ENCODE peak calls at places on chromosomes 11 and 22, in seven cellular contexts. Z, U, Q, M, L, D and Y are unnamed samples.

GRCh38 chr11:99148352-99148751 is 127.6 kb downstream of the CNTN5 start:
- DNase-seq in Z (peak), U (no peak), Q (no peak), M (no peak), L (no peak), D (no peak), Y (no peak)

GRCh38 chr11:116543099-116543498 is 229.7 kb downstream of the BUD13 start:
- DNase-seq in Z (no peak), U (no peak), Q (no peak), M (no peak), L (no peak), D (no peak), Y (no peak)

GRCh38 chr11:74257934-74258553 is 53.4 kb downstream of the P4HA3 start:
- DNase-seq in Z (peak), U (peak), Q (no peak), M (peak), L (no peak), D (no peak), Y (no peak)

GRCh38 chr22:33328789-33329296 is 270.7 kb upstream of the SYN3 start:
- DNase-seq in Z (peak), U (no peak), Q (no peak), M (no peak), L (no peak), D (no peak), Y (peak)

GRCh38 chr11:111659201-111659600 is 57.0 kb downstream of the SIK2 start:
- DNase-seq in Z (no peak), U (no peak), Q (no peak), M (no peak), L (no peak), D (no peak), Y (no peak)

GRCh38 chr11:70323811-70324210 is 53.3 kb downstream of the PPFIA1 start:
- DNase-seq in Z (peak), U (no peak), Q (no peak), M (no peak), L (no peak), D (no peak), Y (no peak)

GRCh38 chr11:65013130-65013691 is 749 bp upstream of the ARL2 start:
- DNase-seq in Z (peak), U (peak), Q (peak), M (peak), L (no peak), D (peak), Y (peak)

GRCh38 chr11:113721462-113722066 is 15.5 kb upstream of the TMPRSS5 start:
- DNase-seq in Z (no peak), U (peak), Q (no peak), M (no peak), L (no peak), D (no peak), Y (no peak)

GRCh38 chr11:104390696-104391095 is 226.7 kb upstream of the PDGFD start:
- DNase-seq in Z (peak), U (no peak), Q (no peak), M (no peak), L (no peak), D (no peak), Y (no peak)

GRCh38 chr11:2758751-2759150 is 59.0 kb upstream of the KCNQ1OT1 start:
- DNase-seq in Z (no peak), U (no peak), Q (peak), M (no peak), L (no peak), D (peak), Y (no peak)

GRCh38 chr22:46432164-46433068 is 96.9 kb downstream of the TRMU start:
- DNase-seq in Z (no peak), U (no peak), Q (no peak), M (no peak), L (peak), D (no peak), Y (no peak)

GRCh38 chr22:29949872-29950271 is 66.9 kb downstream of the MTMR3 start:
- DNase-seq in Z (no peak), U (no peak), Q (no peak), M (no peak), L (no peak), D (no peak), Y (no peak)

GRCh38 chr11:2885676-2886081 is at the start of gene CDKN1C:
- DNase-seq in Z (peak), U (peak), Q (peak), M (peak), L (peak), D (peak), Y (no peak)

GRCh38 chr11:45411221-45411946 is 125.2 kb upstream of the SYT13 start:
- DNase-seq in Z (peak), U (no peak), Q (no peak), M (no peak), L (no peak), D (no peak), Y (no peak)

GRCh38 chr22:44351685-44352377 is 39.1 kb upstream of the SHISAL1 start:
- DNase-seq in Z (peak), U (no peak), Q (no peak), M (no peak), L (no peak), D (no peak), Y (no peak)

GRCh38 chr11:94870422-94870821 is 102.3 kb downstream of the AMOTL1 start:
- DNase-seq in Z (no peak), U (no peak), Q (no peak), M (no peak), L (no peak), D (no peak), Y (no peak)

GRCh38 chr11:86041975-86042378 is 26.9 kb downstream of the PICALM start:
- DNase-seq in Z (peak), U (peak), Q (no peak), M (peak), L (peak), D (no peak), Y (peak)

GRCh38 chr11:126483796-126484195 is 128.3 kb downstream of the ST3GAL4 start:
- DNase-seq in Z (no peak), U (no peak), Q (no peak), M (no peak), L (no peak), D (peak), Y (no peak)

GRCh38 chr11:131370090-131370751 is at the start of gene NTM:
- DNase-seq in Z (peak), U (peak), Q (no peak), M (peak), L (no peak), D (no peak), Y (no peak)

GRCh38 chr11:10233581-10233980 is 60.4 kb downstream of the SBF2 start:
- DNase-seq in Z (peak), U (no peak), Q (no peak), M (no peak), L (no peak), D (no peak), Y (no peak)

GRCh38 chr11:62545437-62546243 is 966 bp downstream of the AHNAK start:
- DNase-seq in Z (peak), U (peak), Q (peak), M (peak), L (no peak), D (peak), Y (no peak)

GRCh38 chr11:4865855-4866254 is 15.8 kb upstream of the OR51T1 start:
- DNase-seq in Z (no peak), U (no peak), Q (no peak), M (no peak), L (no peak), D (no peak), Y (no peak)

GRCh38 chr22:31681625-31682345 is 19.8 kb upstream of the PISD start:
- DNase-seq in Z (peak), U (no peak), Q (no peak), M (no peak), L (no peak), D (no peak), Y (no peak)

GRCh38 chr11:78008174-78008573 is 13.7 kb upstream of the INTS4 start:
- DNase-seq in Z (no peak), U (no peak), Q (no peak), M (no peak), L (no peak), D (no peak), Y (no peak)

GRCh38 chr11:75925785-75926164 is 110.8 kb downstream of the UVRAG start:
- DNase-seq in Z (peak), U (no peak), Q (no peak), M (no peak), L (no peak), D (no peak), Y (no peak)

GRCh38 chr11:83070044-83070877 is 1.4 kb downstream of the RAB30 start:
- DNase-seq in Z (peak), U (no peak), Q (no peak), M (no peak), L (no peak), D (no peak), Y (no peak)

GRCh38 chr11:73576226-73576625 is 21.7 kb downstream of the FAM168A start:
- DNase-seq in Z (no peak), U (no peak), Q (no peak), M (no peak), L (no peak), D (no peak), Y (no peak)

GRCh38 chr11:38169286-38169685 is 1571.2 kb upstream of the RAG2 start:
- DNase-seq in Z (peak), U (no peak), Q (no peak), M (no peak), L (no peak), D (no peak), Y (no peak)

GRCh38 chr22:47316020-47316419 is 553.6 kb downstream of the TBC1D22A start:
- DNase-seq in Z (no peak), U (no peak), Q (no peak), M (no peak), L (no peak), D (no peak), Y (no peak)

GRCh38 chr11:71329165-71329510 is 76.8 kb upstream of the SHANK2 start:
- DNase-seq in Z (no peak), U (no peak), Q (no peak), M (no peak), L (no peak), D (peak), Y (no peak)

GRCh38 chr22:22216450-22216959 is 28.1 kb upstream of the VPREB1 start:
- DNase-seq in Z (no peak), U (no peak), Q (no peak), M (no peak), L (no peak), D (no peak), Y (no peak)

GRCh38 chr11:10943968-10944367 is 86.1 kb upstream of the ZBED5 start:
- DNase-seq in Z (peak), U (no peak), Q (no peak), M (no peak), L (no peak), D (no peak), Y (no peak)

GRCh38 chr11:118263694-118264567 is at the start of gene MPZL2:
- DNase-seq in Z (no peak), U (peak), Q (peak), M (peak), L (no peak), D (peak), Y (no peak)

DNA sequence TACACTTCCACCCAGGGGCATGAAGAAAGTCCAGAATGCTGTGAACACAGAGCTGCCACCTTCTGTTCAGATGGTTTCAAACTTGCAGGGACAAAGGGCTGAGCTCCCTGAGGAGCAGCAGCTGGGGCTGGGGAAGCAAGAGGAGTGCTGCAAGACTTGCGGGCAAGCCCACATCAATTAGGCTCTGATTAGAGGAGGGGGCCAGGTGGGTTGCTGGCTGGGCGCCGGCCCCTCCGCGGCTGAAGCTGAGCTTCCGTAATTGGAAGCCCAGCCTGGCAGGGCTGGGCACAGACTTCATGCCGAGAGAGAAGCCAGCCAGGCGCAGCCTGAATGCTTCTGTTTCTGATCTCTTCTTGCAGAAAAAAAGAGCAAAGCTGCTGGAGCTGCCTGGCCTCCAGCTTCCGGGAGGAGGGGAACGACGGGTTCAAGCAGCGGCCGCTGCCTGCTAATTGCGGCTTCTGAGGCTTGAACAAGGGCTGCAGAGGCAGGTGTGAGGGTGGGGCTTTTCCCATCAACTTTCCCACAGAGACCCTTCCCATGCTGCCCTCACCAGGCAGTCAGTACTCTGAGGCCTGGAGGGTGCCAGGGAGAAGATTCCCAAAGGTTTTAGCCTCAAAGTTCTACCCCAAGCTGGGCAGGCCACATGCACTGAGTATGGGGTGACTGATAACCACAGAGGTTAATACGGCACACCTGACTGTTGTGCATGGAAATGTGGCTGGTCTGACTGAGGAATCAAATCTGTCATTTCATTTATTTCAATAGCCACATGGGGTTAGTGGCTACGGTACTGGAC is 91.1 kb upstream of the LMO1 start:
- DNase-seq in Z (peak), U (no peak), Q (no peak), M (no peak), L (no peak), D (peak), Y (no peak)
- TF ChIP-seq CTCF in Z (no peak), U (peak), Q (no peak), M (no peak), L (no peak), D (no peak), Y (no peak)

GRCh38 chr22:48944756-48945620 is 882.7 kb downstream of the BRD1 start:
- DNase-seq in Z (no peak), U (peak), Q (no peak), M (no peak), L (no peak), D (peak), Y (no peak)

GRCh38 chr22:48943567-48944432 is 883.9 kb downstream of the BRD1 start:
- DNase-seq in Z (no peak), U (no peak), Q (no peak), M (no peak), L (peak), D (peak), Y (no peak)

GRCh38 chr22:48945621-48946458 is 881.8 kb downstream of the BRD1 start:
- DNase-seq in Z (no peak), U (no peak), Q (no peak), M (no peak), L (no peak), D (peak), Y (no peak)

GRCh38 chr22:48942698-48943566 is 884.7 kb downstream of the BRD1 start:
- DNase-seq in Z (no peak), U (no peak), Q (no peak), M (no peak), L (no peak), D (peak), Y (no peak)

DNA sequence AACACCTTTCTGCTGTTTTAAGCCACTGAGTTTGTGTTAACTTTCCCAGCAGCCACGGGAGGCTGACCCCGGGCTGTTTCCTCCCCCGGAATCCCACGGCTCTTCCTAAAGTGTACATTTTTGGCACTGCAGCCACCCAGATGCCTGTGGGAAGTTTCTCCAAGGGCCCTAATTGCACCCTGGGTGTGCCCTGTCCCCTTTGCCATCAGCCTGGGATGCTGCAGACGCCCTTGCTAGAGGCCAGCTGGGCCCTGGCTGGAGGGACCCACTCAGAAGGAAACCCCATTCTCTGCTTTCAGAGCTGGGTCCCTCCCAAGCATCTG is 883.3 kb downstream of the BRD1 start:
- DNase-seq in Z (no peak), U (no peak), Q (no peak), M (no peak), L (no peak), D (no peak), Y (no peak)
- H3K4me3 ChIP-seq in Z (no peak), U (no peak), Q (no peak), M (no peak), L (no peak), D (no peak), Y (no peak)

DNA sequence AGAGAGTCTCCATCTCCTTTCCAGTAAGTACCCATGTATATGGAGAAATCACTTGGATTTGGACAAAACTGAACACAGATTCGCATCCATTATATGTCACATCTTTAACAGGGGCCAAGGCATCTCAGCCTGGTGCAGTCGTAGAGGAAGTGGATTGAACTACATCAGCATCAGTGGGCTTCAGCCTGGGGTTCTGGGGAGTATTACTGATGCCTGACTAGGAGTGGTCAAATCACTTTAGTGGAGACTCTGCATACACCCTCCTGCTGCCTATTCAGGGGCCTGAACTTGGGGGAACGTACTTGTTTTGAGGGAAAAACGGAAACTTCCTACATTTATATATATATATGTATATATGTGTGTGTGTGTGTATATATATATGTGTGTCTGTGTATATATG is 72.8 kb downstream of the GAB4 start:
- DNase-seq in Z (no peak), U (no peak), Q (no peak), M (no peak), L (no peak), D (no peak), Y (no peak)
- TF ChIP-seq CTCF in Z (no peak), U (no peak), Q (no peak), M (no peak), L (no peak), D (no peak), Y (no peak)

DNA sequence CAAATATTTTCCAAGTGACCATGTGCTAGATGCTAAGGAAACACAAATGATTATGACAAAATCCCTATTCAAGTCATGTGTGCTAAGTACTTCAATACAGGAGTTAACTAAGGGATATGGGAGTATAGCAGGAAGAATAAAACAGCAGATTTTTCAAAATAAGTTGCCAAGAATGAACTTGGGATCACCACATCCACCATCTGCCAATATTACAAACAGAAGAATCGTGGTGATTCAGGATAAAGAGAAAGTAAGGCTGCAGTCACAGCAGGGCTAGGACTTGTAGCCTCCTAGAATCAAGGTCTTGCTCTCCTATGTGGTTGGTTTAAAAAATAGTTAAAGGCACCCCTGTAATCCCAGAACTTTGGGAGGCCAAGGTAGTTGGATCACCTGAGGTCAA is 34.3 kb downstream of the MRTFA start:
- DNase-seq in Z (peak), U (no peak), Q (no peak), M (no peak), L (no peak), D (no peak), Y (no peak)
- H3K4me3 ChIP-seq in Z (no peak), U (no peak), Q (no peak), M (no peak), L (no peak), D (no peak), Y (no peak)

GRCh38 chr11:110467556-110467955 is 37.8 kb downstream of the FDX1 start:
- DNase-seq in Z (no peak), U (no peak), Q (no peak), M (no peak), L (no peak), D (no peak), Y (no peak)
- TF ChIP-seq CTCF in Z (no peak), U (no peak), Q (no peak), M (no peak), L (no peak), D (no peak), Y (no peak)